ENCODE peak calls at places on chromosomes 7 and 10, in five cellular contexts. E, H, D, F and I are unnamed samples.

GRCh38 chr7:87106974-87107612 is 45.2 kb upstream of the DMTF1 start:
- DNase-seq in E (no peak), H (no peak), D (no peak), F (no peak), I (no peak)

GRCh38 chr10:13924020-13924725 is 337.4 kb downstream of the PRPF18 start:
- DNase-seq in E (no peak), H (no peak), D (no peak), F (peak), I (peak)

GRCh38 chr10:86263907-86264306 is 102.7 kb downstream of the GRID1 start:
- DNase-seq in E (no peak), H (no peak), D (no peak), F (no peak), I (no peak)

GRCh38 chr7:117019287-117019686 is 66.0 kb downstream of the ST7 start:
- DNase-seq in E (no peak), H (no peak), D (no peak), F (peak), I (no peak)

GRCh38 chr7:14457567-14458453 is 444.7 kb downstream of the DGKB start:
- DNase-seq in E (peak), H (peak), D (peak), F (peak), I (peak)

GRCh38 chr7:28573059-28573553 is 160.8 kb downstream of the CREB5 start:
- DNase-seq in E (no peak), H (peak), D (peak), F (peak), I (no peak)

GRCh38 chr10:16724509-16724908 is 92.7 kb downstream of the RSU1 start:
- DNase-seq in E (no peak), H (no peak), D (no peak), F (no peak), I (no peak)

GRCh38 chr7:92567460-92567859 is 22.7 kb downstream of the FAM133B start:
- DNase-seq in E (no peak), H (no peak), D (no peak), F (peak), I (no peak)

GRCh38 chr10:34049887-34050286 is 715.4 kb upstream of the NRP1 start:
- DNase-seq in E (no peak), H (no peak), D (no peak), F (peak), I (no peak)

GRCh38 chr7:95511716-95512260 is 26.0 kb downstream of the ASB4 start:
- DNase-seq in E (peak), H (peak), D (peak), F (peak), I (no peak)

GRCh38 chr10:97566338-97566986 is 6.1 kb upstream of the ANKRD2 start:
- DNase-seq in E (no peak), H (no peak), D (no peak), F (no peak), I (no peak)

GRCh38 chr10:130928306-130928705 is 383.2 kb downstream of the TCERG1L start:
- DNase-seq in E (no peak), H (no peak), D (no peak), F (no peak), I (no peak)

GRCh38 chr10:132592790-132593788 is 55.5 kb downstream of the INPP5A start:
- DNase-seq in E (no peak), H (no peak), D (no peak), F (no peak), I (no peak)

GRCh38 chr10:11677480-11677879 is 64.7 kb upstream of the ECHDC3 start:
- DNase-seq in E (no peak), H (no peak), D (no peak), F (no peak), I (no peak)

GRCh38 chr7:75993689-75994387 is 557 bp downstream of the TMEM120A start:
- DNase-seq in E (peak), H (peak), D (peak), F (peak), I (no peak)

GRCh38 chr7:154910977-154911376 is 91.9 kb downstream of the PAXIP1 start:
- DNase-seq in E (no peak), H (no peak), D (no peak), F (no peak), I (no peak)

GRCh38 chr7:78587443-78588044 is 789.0 kb downstream of the PHTF2 start:
- DNase-seq in E (no peak), H (no peak), D (no peak), F (no peak), I (no peak)

GRCh38 chr10:126011995-126012394 is 115.6 kb downstream of the FANK1 start:
- DNase-seq in E (no peak), H (no peak), D (no peak), F (no peak), I (no peak)

GRCh38 chr7:140678081-140678815 is 5.5 kb downstream of the ADCK2 start:
- DNase-seq in E (no peak), H (no peak), D (peak), F (no peak), I (no peak)

GRCh38 chr7:173120-173918 is 19.1 kb upstream of the FAM20C start:
- DNase-seq in E (no peak), H (no peak), D (no peak), F (no peak), I (no peak)

DNA sequence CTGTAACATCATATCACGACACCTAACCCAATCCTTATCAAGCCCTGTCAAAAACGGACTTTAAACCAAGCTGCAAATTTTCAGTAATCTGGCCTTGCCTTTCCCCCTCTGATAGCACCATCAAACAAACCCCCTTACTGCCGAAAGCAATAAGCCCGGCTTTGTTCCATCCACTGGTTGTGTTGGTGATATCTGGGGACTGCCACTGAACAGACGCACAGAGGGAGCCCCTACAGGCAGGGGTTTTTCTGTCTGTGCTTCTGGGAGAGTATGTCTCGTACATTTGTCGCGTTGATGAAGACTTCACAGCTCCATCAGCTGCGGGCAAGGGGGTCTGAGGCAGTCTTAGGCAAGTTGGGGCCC is 550 bp upstream of the PLAU start:
- DNase-seq in E (no peak), H (no peak), D (no peak), F (peak), I (no peak)
- TF ChIP-seq CTCF in E (no peak), H (no peak), D (no peak), F (peak), I (no peak)

DNA sequence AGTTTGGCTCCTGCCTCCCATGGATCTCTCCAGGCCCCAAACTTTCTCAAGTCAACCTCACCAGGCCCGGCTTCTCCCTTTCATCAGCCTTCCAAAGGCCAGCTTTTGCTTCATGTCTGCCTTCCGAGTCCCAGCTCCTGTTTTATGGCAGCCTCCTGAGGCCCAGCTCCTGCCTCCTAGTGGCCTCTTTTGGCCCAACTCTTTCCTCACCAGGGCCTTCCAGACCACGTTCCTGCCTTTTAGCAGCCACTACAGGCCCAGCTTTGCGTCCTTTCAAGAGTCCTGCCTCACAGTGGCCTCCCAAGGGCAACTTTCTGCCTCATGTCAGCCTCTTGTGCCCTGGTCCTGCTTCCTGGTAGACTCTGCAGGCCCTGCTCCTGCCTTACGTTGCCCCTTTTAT is 15.3 kb upstream of the TMEM248 start:
- DNase-seq in E (no peak), H (no peak), D (no peak), F (no peak), I (no peak)
- TF ChIP-seq CTCF in E (no peak), H (no peak), D (no peak), F (no peak), I (no peak)

GRCh38 chr10:103789771-103790201 is 65.6 kb downstream of the SH3PXD2A start:
- DNase-seq in E (no peak), H (no peak), D (peak), F (peak), I (no peak)
- TF ChIP-seq CTCF in E (no peak), H (no peak), D (no peak), F (no peak), I (no peak)

GRCh38 chr7:152025077-152025936 is at the start of gene GALNT11:
- DNase-seq in E (peak), H (peak), D (peak), F (peak), I (no peak)
- TF ChIP-seq CTCF in E (no peak), H (peak), D (no peak), F (peak), I (peak)

GRCh38 chr7:88357794-88358533 is 51.3 kb upstream of the STEAP4 start:
- DNase-seq in E (no peak), H (no peak), D (no peak), F (peak), I (no peak)
- TF ChIP-seq CTCF in E (peak), H (peak), D (no peak), F (peak), I (no peak)